ENCODE peak calls at places on chromosomes 16 and 17, in four cellular contexts. J, Q, S and D are unnamed samples.
A peak's percentile ranks its signal among the peaks of the same experiment; 100 is the strongest.

GRCh38 chr17:21573961-21574610 is 118.2 kb upstream of the KCNJ18 start:
- DNase-seq in S (no peak), J (no peak), Q (no peak), D (no peak)

GRCh38 chr16:30773826-30774225 is 11.7 kb downstream of the RNF40 start:
- DNase-seq in Q (no peak), J (no peak), S (no peak), D (no peak)

GRCh38 chr17:3780986-3781385 is 20.0 kb downstream of the ITGAE start:
- DNase-seq in Q (no peak), S (no peak), J (no peak), D (no peak)

GRCh38 chr16:4958510-4959111 is 481 bp downstream of the SEC14L5 start:
- DNase-seq in Q (no peak), J (no peak), S (no peak), D (no peak)

GRCh38 chr17:77874303-77875050 is 84.0 kb upstream of the TNRC6C start:
- DNase-seq in J (no peak), Q (no peak), S (no peak), D (no peak)

GRCh38 chr17:45149669-45150603 is 1.7 kb downstream of the HEXIM1 start:
- DNase-seq in S (peak; percentile 72), Q (no peak), J (no peak), D (no peak)

GRCh38 chr16:22374311-22375116 is at the start of gene CDR2:
- DNase-seq in S (peak; percentile 96), Q (peak; percentile 98), J (peak; percentile 99), D (peak; percentile 81)

GRCh38 chr16:21116148-21116693 is 34.4 kb downstream of the DNAH3 start:
- DNase-seq in J (no peak), S (no peak), Q (peak; percentile 52), D (no peak)

GRCh38 chr16:85301171-85301690 is 189.0 kb upstream of the CIBAR2 start:
- DNase-seq in S (no peak), Q (no peak), J (no peak), D (no peak)

GRCh38 chr16:69223882-69224281 is 36.9 kb downstream of the SNTB2 start:
- DNase-seq in S (no peak), J (no peak), Q (no peak), D (no peak)

GRCh38 chr16:49995720-49996119 is 29.3 kb upstream of the CNEP1R1 start:
- DNase-seq in S (no peak), Q (no peak), J (no peak), D (no peak)

GRCh38 chr17:37160940-37161339 is 212.2 kb downstream of the AATF start:
- DNase-seq in Q (no peak), J (no peak), S (peak; percentile 37), D (no peak)

GRCh38 chr17:22310717-22311686 is 618.7 kb downstream of the KCNJ18 start:
- DNase-seq in J (peak; percentile 72), Q (peak; percentile 39), S (peak; percentile 88), D (no peak)

GRCh38 chr16:3171855-3172593 is 16.0 kb upstream of the OR1F1 start:
- DNase-seq in S (peak; percentile 94), J (peak; percentile 69), Q (peak; percentile 67), D (no peak)

GRCh38 chr17:27659685-27660084 is 28.7 kb downstream of the LGALS9 start:
- DNase-seq in S (no peak), J (no peak), Q (no peak), D (no peak)
- TF ChIP-seq REST in S (no peak), J (no peak), Q (no peak), D (no peak)

DNA sequence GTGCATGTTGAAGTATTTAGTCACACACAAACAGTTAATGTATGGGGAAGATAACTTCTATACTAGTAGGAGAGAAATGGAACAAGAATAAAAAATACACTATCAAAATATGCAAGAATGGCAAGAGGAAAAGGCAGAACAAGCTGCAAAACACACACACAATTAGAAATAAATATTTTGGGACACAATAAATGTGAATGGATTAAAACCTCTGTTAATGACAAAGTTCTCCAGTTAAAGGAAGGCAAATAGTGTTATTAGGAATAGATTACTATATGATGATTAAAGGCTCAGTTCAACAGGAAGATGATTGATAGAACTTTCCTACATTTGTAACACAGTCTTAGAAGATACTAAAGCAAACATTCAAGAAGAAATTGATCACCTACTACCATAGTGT is 106.3 kb upstream of the ZNF750 start:
- DNase-seq in S (no peak), Q (no peak), J (no peak), D (no peak)
- TF ChIP-seq CHD4 in S (no peak), Q (no peak), J (no peak), D (no peak)

DNA sequence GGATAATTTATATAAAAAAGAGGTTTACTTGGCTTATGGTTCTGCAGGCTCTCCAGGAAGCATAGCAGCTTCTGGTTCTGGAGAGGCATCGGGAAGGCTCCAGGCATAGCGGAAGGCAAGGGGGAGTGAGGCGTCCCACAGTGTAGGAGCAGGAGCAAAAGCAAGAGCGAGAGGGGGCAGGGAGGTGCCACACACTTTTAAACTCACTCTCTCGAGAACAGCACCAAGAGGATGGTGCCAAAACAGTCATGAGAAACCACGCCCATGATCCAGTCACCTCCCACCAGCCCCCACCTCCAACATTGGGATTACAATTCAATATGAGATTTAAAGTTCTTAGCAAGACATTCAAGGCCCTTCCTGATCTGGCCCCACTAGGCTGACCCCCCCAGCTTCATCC is 50.0 kb upstream of the LGALS9 start:
- DNase-seq in S (no peak), J (no peak), Q (no peak), D (no peak)
- TF ChIP-seq REST in S (no peak), J (no peak), Q (no peak), D (no peak)

DNA sequence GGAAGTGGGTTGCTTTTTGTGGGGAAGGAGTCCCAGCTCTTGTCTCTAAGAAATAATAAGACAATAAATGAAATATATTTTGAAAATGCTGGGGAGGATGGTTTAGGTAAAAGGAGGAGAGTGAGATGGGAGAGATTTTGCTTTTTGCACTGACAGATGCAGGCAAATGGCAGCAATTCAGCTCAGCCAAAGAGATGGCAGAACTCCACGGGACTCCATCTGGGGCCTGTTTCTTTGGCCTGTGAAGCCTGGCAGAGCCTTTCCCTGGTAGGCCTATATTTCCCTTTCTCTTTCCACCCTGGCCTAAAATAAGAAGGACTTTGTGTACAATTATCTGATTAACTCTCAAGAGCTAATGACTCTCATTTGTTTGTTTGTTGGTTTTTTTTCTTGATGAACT is 1525.1 kb downstream of the CDH11 start:
- DNase-seq in Q (no peak), S (no peak), J (no peak), D (no peak)
- TF ChIP-seq CHD4 in Q (no peak), S (no peak), J (no peak), D (no peak)

DNA sequence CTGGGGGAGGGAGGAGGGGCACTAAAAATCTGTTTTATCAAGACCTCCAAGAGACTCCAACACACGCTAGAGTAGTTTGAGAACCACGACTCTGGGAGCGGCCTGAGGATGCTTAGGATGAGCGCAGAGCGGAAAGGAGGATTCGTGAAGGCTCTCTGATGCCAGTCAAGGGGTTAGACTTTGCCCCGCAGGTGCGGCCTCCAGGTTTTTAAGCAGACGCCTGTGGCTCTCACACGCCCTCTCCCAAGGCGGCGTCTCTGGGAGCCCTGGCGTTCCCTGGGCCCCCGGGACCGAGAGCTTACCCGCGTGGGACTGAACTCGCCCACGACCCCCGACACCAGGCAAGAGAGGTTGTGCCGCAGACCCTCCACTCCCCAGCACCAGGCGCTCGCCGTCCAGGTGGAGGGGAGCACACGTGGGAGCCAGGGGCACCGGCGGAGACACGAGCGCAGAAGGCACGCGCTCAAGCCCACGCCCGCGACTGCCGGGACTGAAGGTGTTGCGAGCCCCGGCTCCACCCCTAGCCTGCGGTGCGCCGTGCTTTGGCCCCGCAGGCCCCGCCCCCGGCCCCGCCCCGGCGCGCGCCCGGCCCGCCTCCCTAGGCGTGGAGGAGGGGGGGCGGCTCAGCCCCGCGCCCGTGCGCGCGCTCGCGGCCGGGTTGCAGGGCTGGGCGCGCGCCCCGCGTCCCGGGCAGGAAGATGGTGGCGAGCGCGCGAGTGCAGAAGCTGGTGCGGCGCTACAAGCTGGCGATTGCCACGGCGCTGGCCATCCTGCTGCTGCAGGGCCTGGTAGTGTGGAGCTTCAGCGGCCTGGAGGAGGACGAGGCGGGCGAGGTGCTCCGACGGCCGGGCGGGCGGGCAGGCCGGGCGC is at the start of gene XYLT2:
- DNase-seq in J (peak; percentile 97), Q (peak; percentile 67), S (peak; percentile 85), D (no peak)
- TF ChIP-seq REST in J (peak; percentile 7), Q (no peak), S (no peak), D (no peak)

GRCh38 chr16:23924138-23924537 is 88.4 kb downstream of the PRKCB start:
- DNase-seq in S (no peak), Q (no peak), J (no peak), D (peak; percentile 42)
- TF ChIP-seq CHD4 in S (no peak), Q (no peak), J (no peak), D (no peak)